ENCODE peak calls at places on chromosomes 6 and 20, in five cellular contexts. Y is IMR-90, Z is A549, P is HepG2, L is K562. T is an unnamed sample.

GRCh38 chr6:76681781-76682180 is 609.3 kb upstream of the IMPG1 start:
- DNase-seq in P (no peak), L (no peak), Y (no peak), Z (no peak), T (no peak)

GRCh38 chr20:50568549-50568942 is 58.4 kb downstream of the PTPN1 start:
- DNase-seq in L (no peak), Y (no peak), P (no peak), Z (no peak), T (no peak)

GRCh38 chr6:139600919-139601470 is 226.5 kb upstream of the CITED2 start:
- DNase-seq in Z (no peak), P (no peak), L (no peak), Y (no peak), T (no peak)

GRCh38 chr6:103344554-103345163 is 1515.1 kb downstream of the HACE1 start:
- DNase-seq in Y (no peak), P (peak), L (no peak), Z (no peak), T (no peak)

GRCh38 chr20:31569163-31570020 is 35.7 kb upstream of the ID1 start:
- DNase-seq in Z (peak), L (peak), P (peak), Y (peak), T (no peak)

GRCh38 chr6:84643778-84644177 is 120.6 kb downstream of the TBX18 start:
- DNase-seq in Y (no peak), L (no peak), Z (peak), P (no peak), T (no peak)

GRCh38 chr6:26057899-26058298 is 29.3 kb upstream of the HFE start:
- DNase-seq in Y (no peak), P (no peak), L (no peak), Z (no peak), T (no peak)

GRCh38 chr20:46056970-46057855 is 28.2 kb downstream of the SLC12A5 start:
- DNase-seq in Y (peak), Z (no peak), L (peak), P (no peak), T (peak)

GRCh38 chr6:106377061-106377540 is 16.6 kb downstream of the CRYBG1 start:
- DNase-seq in Y (peak), L (no peak), P (no peak), Z (no peak), T (no peak)

GRCh38 chr20:7703436-7703835 is 236.8 kb downstream of the HAO1 start:
- DNase-seq in Y (no peak), P (no peak), Z (no peak), L (no peak), T (no peak)

GRCh38 chr6:157551041-157551832 is 170.2 kb downstream of the ZDHHC14 start:
- DNase-seq in L (no peak), P (no peak), Z (no peak), Y (no peak), T (peak)

GRCh38 chr20:3814928-3815495 is 5.3 kb upstream of the AP5S1 start:
- DNase-seq in Y (no peak), P (no peak), Z (no peak), L (no peak), T (no peak)

GRCh38 chr6:113146878-113147277 is 710.3 kb upstream of the MARCKS start:
- DNase-seq in Y (no peak), P (no peak), Z (no peak), L (no peak), T (no peak)

GRCh38 chr20:63371346-63371865 is 10.3 kb upstream of the CHRNA4 start:
- DNase-seq in Y (no peak), P (no peak), Z (no peak), L (no peak), T (no peak)

GRCh38 chr6:10084276-10084993 is 330.4 kb downstream of the TFAP2A start:
- DNase-seq in L (no peak), P (no peak), Z (peak), Y (no peak), T (no peak)

GRCh38 chr20:38473353-38473795 is 731 bp downstream of the RALGAPB start:
- DNase-seq in Z (peak), Y (no peak), P (peak), L (peak), T (no peak)

GRCh38 chr6:121645100-121645745 is 209.8 kb downstream of the GJA1 start:
- DNase-seq in L (no peak), Z (no peak), P (no peak), Y (peak), T (no peak)

DNA sequence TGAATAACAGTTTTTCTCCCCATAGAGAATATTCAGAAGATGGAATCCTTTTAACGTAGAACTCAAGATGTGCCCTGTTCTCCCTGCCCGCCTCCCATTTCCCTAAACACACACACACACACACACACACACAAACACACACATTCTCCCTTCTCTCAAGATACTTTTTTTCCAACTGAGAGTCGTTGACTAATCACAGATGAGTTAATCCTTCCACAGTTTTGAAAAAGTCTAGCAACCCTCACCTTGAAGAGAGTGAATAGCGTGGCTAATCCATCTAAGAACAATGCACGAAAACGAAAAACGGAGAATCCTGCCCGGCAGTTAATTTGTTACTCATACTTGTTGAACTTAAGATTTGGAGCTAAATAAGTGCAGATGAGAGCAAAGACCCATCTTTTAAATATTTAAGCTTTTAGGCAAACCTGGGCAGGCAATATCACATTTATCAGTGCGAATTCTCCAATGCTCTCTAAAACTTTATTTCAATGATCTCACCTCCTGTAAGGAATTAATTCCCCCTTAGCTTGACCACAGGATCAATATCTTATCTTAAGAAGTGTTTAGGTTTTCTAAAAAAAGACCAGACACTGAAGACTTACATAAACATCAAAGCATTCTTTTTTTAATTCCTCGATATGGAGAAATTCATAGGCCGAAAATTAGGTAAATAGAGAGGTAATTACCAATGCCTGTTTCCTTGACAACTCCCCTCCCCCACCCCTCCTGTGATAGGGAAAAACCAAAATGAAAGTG is 1.1 kb downstream of the AGPAT4 start:
- DNase-seq in Y (peak), L (no peak), Z (no peak), P (no peak), T (no peak)
- TF ChIP-seq MAFK in Y (no peak), L (no peak), Z (no peak), P (no peak), T (no peak)

DNA sequence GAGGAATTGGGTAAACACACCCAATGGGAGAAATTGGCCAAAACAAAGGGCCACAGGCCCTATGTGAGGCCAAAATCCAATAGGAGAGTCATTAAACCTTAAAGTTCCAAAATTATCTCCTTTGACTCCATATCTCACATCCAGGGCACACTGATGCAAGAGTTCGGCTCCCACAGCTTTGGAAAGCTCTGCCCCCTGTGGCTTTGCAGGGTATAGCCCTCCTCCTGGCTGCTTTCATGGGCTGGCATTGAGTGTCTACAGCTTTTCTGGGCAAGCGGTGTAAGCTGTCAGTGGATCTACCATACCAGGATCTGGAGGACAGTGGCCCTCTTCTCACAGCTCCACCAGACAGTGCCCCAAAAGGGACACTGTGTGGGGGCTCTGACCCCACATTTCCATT is 160.5 kb downstream of the ADGRG6 start:
- DNase-seq in Z (peak), L (no peak), Y (no peak), P (peak), T (no peak)
- TF ChIP-seq POLR2A in Z (no peak), L (no peak), Y (no peak), P (no peak), T (no peak)

GRCh38 chr20:23302801-23303200 is 47.8 kb upstream of the NXT1 start:
- DNase-seq in L (no peak), Z (no peak), Y (no peak), P (no peak), T (no peak)
- TF ChIP-seq MAFK in L (no peak), Z (no peak), Y (no peak), P (no peak), T (no peak)

GRCh38 chr6:2988426-2989331 is 11.0 kb upstream of the NQO2 start:
- DNase-seq in P (peak), Y (peak), Z (peak), L (peak), T (peak)
- TF ChIP-seq POLR2A in P (peak), Y (peak), Z (peak), L (peak), T (peak)

GRCh38 chr6:153084393-153084792 is 46.7 kb downstream of the RGS17 start:
- DNase-seq in Z (no peak), Y (peak), P (no peak), L (no peak), T (no peak)

GRCh38 chr6:153088796-153089195 is 42.3 kb downstream of the RGS17 start:
- DNase-seq in Z (peak), L (no peak), Y (peak), P (peak), T (no peak)

GRCh38 chr6:153087436-153087835 is 43.6 kb downstream of the RGS17 start:
- DNase-seq in L (no peak), Y (no peak), Z (no peak), P (no peak), T (no peak)

GRCh38 chr6:153085239-153085638 is 45.8 kb downstream of the RGS17 start:
- DNase-seq in L (no peak), Y (no peak), P (no peak), Z (no peak), T (no peak)

GRCh38 chr6:153086225-153086990 is 44.7 kb downstream of the RGS17 start:
- DNase-seq in Y (no peak), Z (no peak), P (no peak), L (no peak), T (no peak)
- TF ChIP-seq MAFK in Y (no peak), Z (no peak), P (no peak), L (no peak), T (no peak)

GRCh38 chr6:160356074-160356754 is 8.0 kb downstream of the SLC22A3 start:
- DNase-seq in L (no peak), Z (no peak), P (no peak), Y (no peak), T (no peak)
- TF ChIP-seq POLR2A in L (no peak), Z (no peak), P (no peak), Y (no peak), T (no peak)

GRCh38 chr6:27650620-27651370 is 177.9 kb upstream of the ZNF184 start:
- DNase-seq in Y (peak), L (peak), Z (peak), P (peak), T (peak)
- TF ChIP-seq MAFK in Y (no peak), L (no peak), Z (no peak), P (no peak), T (peak)